ENCODE peak calls at places on chromosomes 2 and 18, in seven cellular contexts. D is brain microvascular endothelial cell, Y is AG09309, Z is suprapubic skin, I is GM12865, L is upper lobe of right lung, A is AG10803. H is an unnamed sample.

GRCh38 chr2:187312734-187313282 is 135.2 kb downstream of the CALCRL start:
- DNase-seq in D (no peak), Y (no peak), Z (no peak), I (no peak), L (no peak), A (no peak), H (no peak)

GRCh38 chr2:3222636-3223035 is 155.0 kb downstream of the EIPR1 start:
- DNase-seq in D (peak), Y (no peak), Z (no peak), I (peak), L (no peak), A (no peak), H (no peak)

GRCh38 chr2:45168731-45169338 is 159.6 kb upstream of the SIX2 start:
- DNase-seq in D (no peak), Y (no peak), Z (no peak), I (no peak), L (no peak), A (no peak), H (peak)

GRCh38 chr2:121721926-121722325 is 14.7 kb downstream of the NIFK start:
- DNase-seq in D (peak), Y (peak), Z (no peak), I (no peak), L (no peak), A (peak), H (no peak)

GRCh38 chr18:11167778-11168177 is 18.4 kb upstream of the PIEZO2 start:
- DNase-seq in D (peak), Y (peak), Z (no peak), I (no peak), L (no peak), A (peak), H (no peak)

GRCh38 chr2:127362486-127362885 is 25.3 kb downstream of the MAP3K2 start:
- DNase-seq in D (no peak), Y (no peak), Z (no peak), I (no peak), L (no peak), A (no peak), H (no peak)

GRCh38 chr2:52356560-52356959 is 1324.6 kb upstream of the NRXN1 start:
- DNase-seq in D (no peak), Y (no peak), Z (no peak), I (no peak), L (no peak), A (no peak), H (no peak)

GRCh38 chr2:144645055-144645778 is 125.3 kb upstream of the ZEB2 start:
- DNase-seq in D (peak), Y (no peak), Z (no peak), I (no peak), L (no peak), A (peak), H (no peak)

GRCh38 chr2:58313926-58314325 is 72.8 kb upstream of the FANCL start:
- DNase-seq in D (no peak), Y (no peak), Z (no peak), I (no peak), L (no peak), A (no peak), H (no peak)

GRCh38 chr2:150880986-150881385 is 380.7 kb downstream of the RBM43 start:
- DNase-seq in D (no peak), Y (no peak), Z (no peak), I (no peak), L (no peak), A (no peak), H (no peak)

DNA sequence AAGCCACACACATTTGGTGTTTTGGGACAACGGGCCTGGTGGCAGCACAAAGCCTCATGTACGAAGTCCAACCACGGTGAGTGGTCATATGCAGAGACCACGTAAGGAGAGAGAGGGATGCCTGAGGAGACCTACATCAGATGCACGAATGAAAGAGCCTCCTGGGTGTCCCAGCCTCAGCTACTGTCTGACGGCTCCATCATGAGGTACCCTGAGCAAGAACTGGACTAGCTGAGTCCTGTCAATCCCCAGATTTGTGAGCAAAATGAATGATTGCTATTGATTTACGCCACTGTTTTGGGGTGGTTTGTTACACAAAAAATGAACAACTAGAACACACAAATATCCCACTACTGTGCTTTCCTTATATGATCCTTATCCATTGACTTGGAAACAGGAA is 275.7 kb upstream of the KYNU start:
- DNase-seq in D (no peak), Y (no peak), Z (no peak), I (no peak), L (no peak), A (no peak), H (no peak)
- TF ChIP-seq CTCF in D (no peak), Y (no peak), Z (no peak), I (no peak), L (no peak), A (no peak), H (no peak)

DNA sequence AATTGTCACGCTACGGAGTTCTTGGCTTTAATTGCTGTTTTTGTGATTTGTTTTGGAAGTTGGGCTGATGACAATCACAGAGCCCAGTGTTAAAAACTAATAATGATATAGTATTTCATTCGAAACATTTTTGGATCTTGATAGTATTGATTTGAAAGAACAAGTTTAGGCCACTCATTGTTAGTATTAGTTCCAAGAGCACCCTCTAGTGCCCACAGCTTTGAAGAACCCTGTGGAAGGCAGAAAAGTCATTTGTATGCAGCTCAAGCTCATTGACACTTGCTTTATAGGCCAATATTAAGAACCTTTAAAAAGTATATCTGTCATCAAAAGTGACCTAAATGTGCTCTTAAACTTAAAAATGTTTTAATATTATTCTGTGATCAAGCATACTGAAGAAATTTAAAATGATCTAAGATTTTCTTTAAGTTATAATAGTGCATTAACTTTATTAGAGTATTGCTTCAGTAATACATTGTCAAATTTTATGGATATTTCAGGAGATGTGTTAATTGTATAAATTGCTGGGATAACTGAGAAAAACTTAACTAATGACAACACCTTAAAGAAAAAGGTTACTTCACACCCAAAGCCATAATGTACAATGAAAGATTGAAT is 191.0 kb downstream of the GRB14 start:
- DNase-seq in D (peak), Y (peak), Z (no peak), I (peak), L (no peak), A (peak), H (peak)
- TF ChIP-seq CTCF in D (peak), Y (peak), Z (peak), I (peak), L (peak), A (peak), H (peak)

GRCh38 chr2:181581534-181581933 is 75.4 kb downstream of the CERKL start:
- DNase-seq in D (no peak), Y (no peak), Z (no peak), I (peak), L (no peak), A (no peak), H (no peak)
- TF ChIP-seq CTCF in D (peak), Y (no peak), Z (no peak), I (no peak), L (no peak), A (no peak), H (peak)

GRCh38 chr2:46988733-46989481 is 73.3 kb upstream of the MCFD2 start:
- DNase-seq in D (no peak), Y (no peak), Z (no peak), I (no peak), L (no peak), A (peak), H (no peak)
- TF ChIP-seq CTCF in D (peak), Y (no peak), Z (no peak), I (no peak), L (no peak), A (no peak), H (peak)

GRCh38 chr2:61543062-61543461 is 4.9 kb upstream of the XPO1 start:
- DNase-seq in D (no peak), Y (no peak), Z (no peak), I (no peak), L (no peak), A (no peak), H (no peak)
- TF ChIP-seq CTCF in D (peak), Y (no peak), Z (no peak), I (peak), L (no peak), A (no peak), H (peak)

GRCh38 chr2:111903930-111904439 is 5.6 kb downstream of the MERTK start:
- DNase-seq in D (no peak), Y (no peak), Z (no peak), I (no peak), L (no peak), A (no peak), H (no peak)

GRCh38 chr2:111905990-111906735 is 7.8 kb downstream of the MERTK start:
- DNase-seq in D (no peak), Y (no peak), Z (no peak), I (peak), L (no peak), A (no peak), H (no peak)

GRCh38 chr2:111904726-111905476 is 6.5 kb downstream of the MERTK start:
- DNase-seq in D (no peak), Y (no peak), Z (no peak), I (no peak), L (no peak), A (no peak), H (no peak)

GRCh38 chr2:111900859-111901258 is 2.5 kb downstream of the MERTK start:
- DNase-seq in D (peak), Y (no peak), Z (no peak), I (no peak), L (no peak), A (no peak), H (no peak)

GRCh38 chr2:111903516-111903915 is 5.1 kb downstream of the MERTK start:
- DNase-seq in D (no peak), Y (no peak), Z (no peak), I (no peak), L (no peak), A (no peak), H (no peak)
- TF ChIP-seq CTCF in D (no peak), Y (no peak), Z (no peak), I (no peak), L (no peak), A (no peak), H (no peak)

GRCh38 chr2:212520340-212520739 is 18.3 kb downstream of the ERBB4 start:
- DNase-seq in D (peak), Y (no peak), Z (no peak), I (no peak), L (no peak), A (peak), H (no peak)
- TF ChIP-seq CTCF in D (peak), Y (peak), Z (no peak), I (no peak), L (peak), A (peak), H (peak)

H was measured in neural crest cell.